ENCODE peak calls at places on chromosomes 6 and 20, in five cellular contexts. L is NCI-H2171; J is epithelial cell of esophagus; Z is GM23338; I is naive thymus-derived CD8-positive, alpha-beta T cell. V is an unnamed sample.

GRCh38 chr6:11632231-11632630 is 94.7 kb downstream of the TMEM170B start:
- DNase-seq in L (no peak), J (peak; percentile 88), Z (no peak), I (no peak), V (no peak)

GRCh38 chr6:37006793-37007339 is 1.4 kb downstream of the FGD2 start:
- DNase-seq in L (no peak), J (no peak), Z (no peak), I (no peak), V (no peak)

GRCh38 chr20:60262967-60263603 is 304.9 kb downstream of the CDH26 start:
- DNase-seq in L (no peak), J (peak; percentile 69), Z (peak; percentile 58), I (peak; percentile 30), V (peak; percentile 16)

GRCh38 chr20:33933469-33933909 is 60.2 kb upstream of the RALY start:
- DNase-seq in L (no peak), J (peak; percentile 78), Z (peak; percentile 93), I (peak; percentile 46), V (peak; percentile 42)

GRCh38 chr6:136134751-136135150 is 115.4 kb downstream of the MTFR2 start:
- DNase-seq in L (no peak), J (no peak), Z (no peak), I (no peak), V (no peak)

GRCh38 chr6:43273707-43274106 is 24.4 kb upstream of the SLC22A7 start:
- DNase-seq in L (no peak), J (no peak), Z (no peak), I (no peak), V (no peak)

GRCh38 chr20:21513181-21513663 is 642 bp downstream of the NKX2-2 start:
- DNase-seq in L (no peak), J (no peak), Z (peak; percentile 47), I (no peak), V (no peak)

GRCh38 chr6:5085638-5086293 is 625 bp downstream of the PPP1R3G start:
- DNase-seq in L (no peak), J (peak; percentile 42), Z (peak; percentile 73), I (no peak), V (no peak)

GRCh38 chr6:157840776-157841175 is 17.7 kb downstream of the SNX9 start:
- DNase-seq in L (no peak), J (peak; percentile 56), Z (no peak), I (no peak), V (no peak)

GRCh38 chr20:39623584-39624234 is 661.6 kb downstream of the DHX35 start:
- DNase-seq in L (no peak), J (peak; percentile 63), Z (no peak), I (no peak), V (no peak)

GRCh38 chr6:37919417-37920157 is 100.1 kb downstream of the ZFAND3 start:
- DNase-seq in L (no peak), J (no peak), Z (peak; percentile 19), I (no peak), V (no peak)

GRCh38 chr6:1182722-1183521 is 129.0 kb upstream of the FOXQ1 start:
- DNase-seq in L (no peak), J (peak; percentile 23), Z (no peak), I (no peak), V (no peak)

GRCh38 chr20:8303651-8304050 is 171.6 kb downstream of the PLCB1 start:
- DNase-seq in L (no peak), J (no peak), Z (no peak), I (no peak), V (no peak)

GRCh38 chr6:34736838-34737237 is 20.5 kb upstream of the SNRPC start:
- DNase-seq in L (no peak), J (no peak), Z (peak; percentile 29), I (no peak), V (no peak)